ENCODE peak calls at places on chromosomes 13 and 19, in nine cellular contexts. W is Daoy; U is EH; Q is left lobe of liver; M is nucleus accumbens; J is fibroblast of pulmonary artery; H is AG08395; N is lower leg skin; F is CD4-positive, CD25-positive, alpha-beta regulatory T cell. O is an unnamed sample.

GRCh38 chr13:75637101-75637774 is 1.1 kb downstream of the LMO7 start:
- DNase-seq in W (peak; percentile 15), U (peak; percentile 34), Q (no peak), M (no peak), J (no peak), H (no peak), N (no peak), F (no peak), O (no peak)

GRCh38 chr19:10343495-10343894 is 4.1 kb upstream of the ICAM3 start:
- DNase-seq in W (no peak), U (peak; percentile 5), Q (no peak), M (no peak), J (no peak), H (no peak), N (no peak), F (no peak), O (no peak)

GRCh38 chr19:49690656-49691242 is at the start of gene CPT1C:
- DNase-seq in W (peak; percentile 90), U (peak; percentile 90), Q (peak; percentile 64), M (peak; percentile 70), J (peak; percentile 71), H (peak; percentile 96), N (peak; percentile 73), F (peak; percentile 37), O (peak; percentile 84)

GRCh38 chr19:3401004-3401768 is 34.8 kb downstream of the NFIC start:
- DNase-seq in W (no peak), U (no peak), Q (peak; percentile 81), M (no peak), J (no peak), H (no peak), N (no peak), F (no peak), O (no peak)

GRCh38 chr13:29540799-29541198 is 54.7 kb downstream of the SLC7A1 start:
- DNase-seq in W (no peak), U (no peak), Q (no peak), M (no peak), J (no peak), H (no peak), N (no peak), F (no peak), O (no peak)

GRCh38 chr13:99307648-99308339 is 595 bp upstream of the GPR183 start:
- DNase-seq in W (peak; percentile 73), U (peak; percentile 82), Q (no peak), M (no peak), J (peak; percentile 64), H (peak; percentile 68), N (no peak), F (no peak), O (peak; percentile 23)

GRCh38 chr13:108278466-108278865 is 8.9 kb downstream of the TNFSF13B start:
- DNase-seq in W (no peak), U (no peak), Q (no peak), M (no peak), J (no peak), H (no peak), N (no peak), F (no peak), O (no peak)

GRCh38 chr13:47087841-47088240 is 191.0 kb upstream of the HTR2A start:
- DNase-seq in W (no peak), U (peak; percentile 93), Q (no peak), M (no peak), J (peak; percentile 38), H (peak; percentile 74), N (no peak), F (no peak), O (no peak)

GRCh38 chr13:91946498-91947070 is 548.2 kb downstream of the GPC5 start:
- DNase-seq in W (no peak), U (no peak), Q (no peak), M (no peak), J (peak; percentile 33), H (no peak), N (no peak), F (no peak), O (no peak)

GRCh38 chr19:45245334-45245787 is at the start of gene EXOC3L2:
- DNase-seq in W (no peak), U (peak; percentile 44), Q (peak; percentile 52), M (no peak), J (no peak), H (no peak), N (no peak), F (no peak), O (no peak)

GRCh38 chr19:35513231-35513974 is at the start of gene DMKN:
- DNase-seq in W (peak; percentile 57), U (peak; percentile 60), Q (no peak), M (no peak), J (peak; percentile 66), H (peak; percentile 80), N (no peak), F (no peak), O (no peak)

GRCh38 chr13:39867807-39868206 is 212.3 kb downstream of the COG6 start:
- DNase-seq in W (no peak), U (no peak), Q (no peak), M (no peak), J (no peak), H (no peak), N (no peak), F (no peak), O (no peak)

GRCh38 chr13:60623131-60623530 is 226.1 kb downstream of the TDRD3 start:
- DNase-seq in W (no peak), U (no peak), Q (no peak), M (no peak), J (no peak), H (no peak), N (no peak), F (no peak), O (no peak)

GRCh38 chr13:78029891-78030290 is 111.3 kb upstream of the EDNRB start:
- DNase-seq in W (no peak), U (no peak), Q (no peak), M (no peak), J (no peak), H (no peak), N (no peak), F (no peak), O (no peak)

GRCh38 chr13:22031702-22032286 is 360.9 kb downstream of the FGF9 start:
- DNase-seq in W (no peak), U (no peak), Q (no peak), M (no peak), J (no peak), H (no peak), N (no peak), F (no peak), O (no peak)

GRCh38 chr13:30119476-30119875 is 187.9 kb downstream of the KATNAL1 start:
- DNase-seq in W (peak; percentile 72), U (peak; percentile 98), Q (no peak), M (no peak), J (peak; percentile 64), H (peak; percentile 88), N (no peak), F (peak; percentile 30), O (no peak)

GRCh38 chr19:10979950-10980349 is 19.1 kb downstream of the SMARCA4 start:
- DNase-seq in W (no peak), U (no peak), Q (no peak), M (no peak), J (no peak), H (no peak), N (no peak), F (peak; percentile 18), O (no peak)

GRCh38 chr19:29396925-29397324 is 128.9 kb upstream of the VSTM2B start:
- DNase-seq in W (no peak), U (no peak), Q (no peak), M (no peak), J (no peak), H (no peak), N (no peak), F (no peak), O (no peak)

O was measured in pancreas.